ENCODE peak calls at places on chromosomes 5 and 9, in seven cellular contexts. C is substantia nigra, L is endodermal cell, F is spleen, Z is left lung, W is right atrium auricular region, Y is colonic mucosa. B is an unnamed sample.

GRCh38 chr9:10268500-10269485 is 344.0 kb downstream of the PTPRD start:
- DNase-seq in C (peak), L (peak), F (no peak), Z (no peak), W (no peak), Y (no peak), B (no peak)

GRCh38 chr5:177270653-177271052 is 32.9 kb downstream of the RAB24 start:
- DNase-seq in C (no peak), L (no peak), F (no peak), Z (no peak), W (no peak), Y (no peak), B (no peak)

GRCh38 chr5:5467737-5468136 is 45.3 kb downstream of the ICE1 start:
- DNase-seq in C (no peak), L (no peak), F (no peak), Z (no peak), W (no peak), Y (no peak), B (no peak)

GRCh38 chr5:152378730-152379129 is 26.3 kb downstream of the NMUR2 start:
- DNase-seq in C (no peak), L (no peak), F (no peak), Z (no peak), W (no peak), Y (no peak), B (no peak)

GRCh38 chr9:135388530-135388929 is 91.1 kb upstream of the PPP1R26 start:
- DNase-seq in C (no peak), L (no peak), F (no peak), Z (no peak), W (no peak), Y (no peak), B (no peak)

GRCh38 chr9:21683484-21684175 is 118.8 kb upstream of the MTAP start:
- DNase-seq in C (no peak), L (no peak), F (no peak), Z (no peak), W (no peak), Y (no peak), B (no peak)

GRCh38 chr9:88532320-88532719 is 2.7 kb upstream of the NXNL2 start:
- DNase-seq in C (no peak), L (peak), F (peak), Z (no peak), W (no peak), Y (no peak), B (no peak)

GRCh38 chr9:75589497-75589896 is 301.0 kb upstream of the PCSK5 start:
- DNase-seq in C (no peak), L (no peak), F (no peak), Z (no peak), W (no peak), Y (no peak), B (no peak)

GRCh38 chr5:107668933-107669542 is 1.7 kb downstream of the EFNA5 start:
- DNase-seq in C (no peak), L (peak), F (no peak), Z (peak), W (no peak), Y (peak), B (no peak)

GRCh38 chr9:126398403-126399058 is 71.9 kb downstream of the MVB12B start:
- DNase-seq in C (peak), L (peak), F (peak), Z (peak), W (peak), Y (peak), B (peak)

GRCh38 chr9:20872340-20872977 is 159.0 kb downstream of the HACD4 start:
- DNase-seq in C (no peak), L (no peak), F (no peak), Z (no peak), W (no peak), Y (no peak), B (no peak)

GRCh38 chr5:43428034-43428712 is 16.0 kb upstream of the CCL28 start:
- DNase-seq in C (no peak), L (no peak), F (no peak), Z (no peak), W (no peak), Y (no peak), B (no peak)

GRCh38 chr9:74285075-74285474 is 212.1 kb upstream of the RORB start:
- DNase-seq in C (no peak), L (no peak), F (no peak), Z (no peak), W (no peak), Y (no peak), B (no peak)

GRCh38 chr9:14846871-14847311 is 63.3 kb downstream of the FREM1 start:
- DNase-seq in C (no peak), L (peak), F (peak), Z (peak), W (no peak), Y (peak), B (peak)

GRCh38 chr9:134059661-134060395 is 8.0 kb downstream of the BRD3 start:
- DNase-seq in C (peak), L (peak), F (peak), Z (peak), W (no peak), Y (no peak), B (no peak)

GRCh38 chr9:101028346-101029299 is at the start of gene PLPPR1:
- DNase-seq in C (peak), L (peak), F (peak), Z (peak), W (no peak), Y (peak), B (no peak)

GRCh38 chr9:88998911-88999310 is 7.6 kb downstream of the S1PR3 start:
- DNase-seq in C (no peak), L (no peak), F (peak), Z (no peak), W (peak), Y (peak), B (no peak)

GRCh38 chr9:105697871-105698270 is 3.5 kb downstream of the TMEM38B start:
- DNase-seq in C (no peak), L (no peak), F (no peak), Z (no peak), W (no peak), Y (no peak), B (no peak)

GRCh38 chr5:154107729-154108128 is 69.0 kb downstream of the MFAP3 start:
- DNase-seq in C (no peak), L (peak), F (no peak), Z (no peak), W (no peak), Y (no peak), B (no peak)

GRCh38 chr9:7452378-7452777 is 347.2 kb downstream of the DMAC1 start:
- DNase-seq in C (no peak), L (no peak), F (no peak), Z (no peak), W (no peak), Y (no peak), B (no peak)

GRCh38 chr5:57832873-57833272 is 350.3 kb upstream of the ACTBL2 start:
- DNase-seq in C (no peak), L (no peak), F (no peak), Z (no peak), W (no peak), Y (no peak), B (no peak)

GRCh38 chr9:20407013-20407412 is 215.3 kb downstream of the MLLT3 start:
- DNase-seq in C (no peak), L (no peak), F (no peak), Z (no peak), W (no peak), Y (no peak), B (no peak)

GRCh38 chr5:52148679-52149078 is 639.0 kb upstream of the ITGA1 start:
- DNase-seq in C (no peak), L (no peak), F (no peak), Z (no peak), W (no peak), Y (no peak), B (no peak)

GRCh38 chr9:116260531-116260930 is 106.9 kb downstream of the PAPPA start:
- DNase-seq in C (no peak), L (no peak), F (no peak), Z (no peak), W (no peak), Y (no peak), B (no peak)

GRCh38 chr5:53019320-53019719 is 30.2 kb downstream of the ITGA2 start:
- DNase-seq in C (no peak), L (no peak), F (no peak), Z (no peak), W (no peak), Y (no peak), B (no peak)

GRCh38 chr5:143889986-143890385 is 78.0 kb downstream of the HMHB1 start:
- DNase-seq in C (no peak), L (no peak), F (no peak), Z (no peak), W (no peak), Y (no peak), B (no peak)

GRCh38 chr5:11182441-11183080 is 421.5 kb upstream of the DAP start:
- DNase-seq in C (no peak), L (peak), F (no peak), Z (no peak), W (no peak), Y (no peak), B (no peak)

GRCh38 chr9:36676823-36677521 is 104.3 kb downstream of the MELK start:
- DNase-seq in C (no peak), L (no peak), F (no peak), Z (no peak), W (no peak), Y (no peak), B (no peak)

GRCh38 chr9:116208417-116209232 is 55.0 kb downstream of the PAPPA start:
- DNase-seq in C (no peak), L (no peak), F (no peak), Z (no peak), W (no peak), Y (no peak), B (no peak)

GRCh38 chr5:146192571-146193043 is 10.2 kb upstream of the LARS1 start:
- DNase-seq in C (no peak), L (no peak), F (no peak), Z (no peak), W (no peak), Y (no peak), B (no peak)

GRCh38 chr5:146188358-146188757 is 5.9 kb upstream of the LARS1 start:
- DNase-seq in C (no peak), L (no peak), F (no peak), Z (no peak), W (no peak), Y (no peak), B (no peak)

GRCh38 chr5:146196459-146197048 is 6.9 kb upstream of the RBM27 start:
- DNase-seq in C (no peak), L (no peak), F (no peak), Z (no peak), W (no peak), Y (no peak), B (no peak)

GRCh38 chr5:146193291-146193690 is 10.1 kb upstream of the RBM27 start:
- DNase-seq in C (no peak), L (no peak), F (no peak), Z (no peak), W (no peak), Y (no peak), B (no peak)
- H3K27ac ChIP-seq in C (no peak), L (no peak), F (no peak), Z (no peak), W (no peak), Y (no peak), B (no peak)

GRCh38 chr5:56039985-56040384 is 45.2 kb upstream of the IL6ST start:
- DNase-seq in C (no peak), L (no peak), F (no peak), Z (no peak), W (no peak), Y (no peak), B (no peak)
- H3K27ac ChIP-seq in C (no peak), L (no peak), F (no peak), Z (no peak), W (no peak), Y (no peak), B (no peak)

GRCh38 chr9:110443146-110443877 is 105.6 kb upstream of the TXNDC8 start:
- DNase-seq in C (no peak), L (no peak), F (no peak), Z (no peak), W (no peak), Y (no peak), B (no peak)
- H3K27ac ChIP-seq in C (no peak), L (no peak), F (no peak), Z (no peak), W (no peak), Y (no peak), B (no peak)

GRCh38 chr5:133243196-133243595 is 191.4 kb downstream of the HSPA4 start:
- DNase-seq in C (no peak), L (no peak), F (no peak), Z (no peak), W (no peak), Y (no peak), B (no peak)

GRCh38 chr5:133238426-133239205 is 186.8 kb downstream of the HSPA4 start:
- DNase-seq in C (no peak), L (no peak), F (peak), Z (no peak), W (no peak), Y (no peak), B (no peak)

GRCh38 chr5:133240425-133241091 is 188.7 kb downstream of the HSPA4 start:
- DNase-seq in C (no peak), L (no peak), F (peak), Z (no peak), W (peak), Y (peak), B (no peak)

GRCh38 chr5:133242221-133242835 is 190.5 kb downstream of the HSPA4 start:
- DNase-seq in C (no peak), L (no peak), F (peak), Z (no peak), W (no peak), Y (no peak), B (no peak)

GRCh38 chr5:133241179-133241728 is 189.4 kb downstream of the HSPA4 start:
- DNase-seq in C (no peak), L (no peak), F (peak), Z (no peak), W (no peak), Y (no peak), B (no peak)
- H3K27ac ChIP-seq in C (no peak), L (no peak), F (no peak), Z (no peak), W (no peak), Y (no peak), B (no peak)

GRCh38 chr5:83554133-83554532 is 82.6 kb downstream of the VCAN start:
- DNase-seq in C (no peak), L (no peak), F (no peak), Z (no peak), W (no peak), Y (no peak), B (no peak)

GRCh38 chr5:83555263-83555662 is 83.7 kb downstream of the VCAN start:
- DNase-seq in C (no peak), L (no peak), F (no peak), Z (no peak), W (no peak), Y (no peak), B (no peak)

GRCh38 chr5:83556190-83556589 is 84.6 kb downstream of the VCAN start:
- DNase-seq in C (no peak), L (no peak), F (no peak), Z (no peak), W (no peak), Y (no peak), B (no peak)

GRCh38 chr5:83553000-83553486 is 81.5 kb downstream of the VCAN start:
- DNase-seq in C (no peak), L (no peak), F (no peak), Z (no peak), W (peak), Y (no peak), B (no peak)

DNA sequence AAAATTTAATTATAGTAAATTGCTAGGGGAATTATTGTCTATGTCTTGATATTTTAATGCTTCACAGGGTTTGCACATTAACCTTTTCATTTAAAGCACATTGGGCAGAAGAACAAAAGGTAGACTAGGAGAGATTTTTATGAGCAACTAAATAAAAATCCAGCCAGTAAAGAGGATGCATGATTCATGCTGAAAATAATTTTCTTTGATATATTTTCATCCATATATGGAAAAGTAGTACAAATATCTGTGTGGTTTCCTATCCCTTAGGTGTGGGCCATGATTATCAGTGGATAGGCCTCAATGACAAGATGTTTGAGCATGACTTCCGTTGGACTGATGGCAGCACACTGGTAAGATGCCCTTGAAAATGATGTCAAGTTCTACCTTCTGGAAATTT is 83.1 kb downstream of the VCAN start:
- DNase-seq in C (no peak), L (no peak), F (no peak), Z (no peak), W (no peak), Y (no peak), B (no peak)
- H3K27ac ChIP-seq in C (no peak), L (no peak), F (no peak), Z (no peak), W (no peak), Y (no peak), B (no peak)

DNA sequence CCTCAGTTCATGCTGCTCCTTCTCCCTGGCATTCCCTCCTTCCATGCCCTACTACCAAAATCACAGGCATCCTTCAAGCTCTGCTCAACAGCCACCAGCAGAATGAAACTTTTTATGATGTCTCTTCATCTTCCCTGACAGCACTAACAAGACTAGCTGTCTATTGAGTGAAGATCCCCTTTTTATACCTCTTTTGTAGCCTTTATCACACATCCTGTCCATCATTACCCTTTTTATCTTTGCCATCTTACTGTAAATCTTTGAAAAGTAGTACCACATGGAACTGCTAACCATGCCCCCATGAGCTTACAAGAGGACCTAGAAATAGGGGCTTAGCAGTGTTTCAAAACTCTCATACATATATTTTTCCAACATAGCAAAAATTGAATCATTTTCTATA is 10.8 kb upstream of the ADRB2 start:
- DNase-seq in C (no peak), L (no peak), F (no peak), Z (no peak), W (no peak), Y (no peak), B (no peak)
- H3K27ac ChIP-seq in C (no peak), L (no peak), F (no peak), Z (no peak), W (no peak), Y (no peak), B (no peak)

DNA sequence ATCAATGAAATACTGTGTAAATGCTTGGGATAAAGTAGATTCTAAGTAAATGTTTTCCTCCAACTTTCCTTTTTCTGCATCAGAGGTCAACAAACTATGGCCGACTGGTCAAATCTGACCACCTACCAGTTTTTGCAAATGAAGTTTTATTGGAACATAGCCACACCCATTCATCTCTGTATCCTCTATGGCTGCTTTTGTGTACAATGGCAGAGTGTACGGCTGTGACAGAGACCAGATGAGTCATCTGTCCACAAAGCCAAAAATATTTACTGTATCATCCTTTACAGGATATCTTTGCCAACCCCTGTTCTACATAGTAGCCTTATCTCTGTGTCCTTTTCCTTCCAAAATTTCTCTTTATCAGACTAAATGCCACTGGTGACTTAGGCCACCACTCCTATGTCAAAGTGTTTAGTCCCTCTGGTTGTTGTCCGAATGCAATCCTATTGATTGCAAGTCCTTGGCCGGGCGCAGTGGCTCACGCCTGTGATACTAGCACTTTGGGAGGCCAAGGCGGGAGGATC is 218.4 kb upstream of the KLF4 start:
- DNase-seq in C (no peak), L (no peak), F (no peak), Z (no peak), W (no peak), Y (no peak), B (no peak)
- H3K27ac ChIP-seq in C (no peak), L (no peak), F (no peak), Z (no peak), W (no peak), Y (no peak), B (no peak)

GRCh38 chr5:9054322-9054721 is 491.6 kb downstream of the SEMA5A start:
- DNase-seq in C (no peak), L (no peak), F (no peak), Z (no peak), W (no peak), Y (no peak), B (no peak)
- H3K27ac ChIP-seq in C (no peak), L (no peak), F (no peak), Z (no peak), W (no peak), Y (no peak), B (no peak)

DNA sequence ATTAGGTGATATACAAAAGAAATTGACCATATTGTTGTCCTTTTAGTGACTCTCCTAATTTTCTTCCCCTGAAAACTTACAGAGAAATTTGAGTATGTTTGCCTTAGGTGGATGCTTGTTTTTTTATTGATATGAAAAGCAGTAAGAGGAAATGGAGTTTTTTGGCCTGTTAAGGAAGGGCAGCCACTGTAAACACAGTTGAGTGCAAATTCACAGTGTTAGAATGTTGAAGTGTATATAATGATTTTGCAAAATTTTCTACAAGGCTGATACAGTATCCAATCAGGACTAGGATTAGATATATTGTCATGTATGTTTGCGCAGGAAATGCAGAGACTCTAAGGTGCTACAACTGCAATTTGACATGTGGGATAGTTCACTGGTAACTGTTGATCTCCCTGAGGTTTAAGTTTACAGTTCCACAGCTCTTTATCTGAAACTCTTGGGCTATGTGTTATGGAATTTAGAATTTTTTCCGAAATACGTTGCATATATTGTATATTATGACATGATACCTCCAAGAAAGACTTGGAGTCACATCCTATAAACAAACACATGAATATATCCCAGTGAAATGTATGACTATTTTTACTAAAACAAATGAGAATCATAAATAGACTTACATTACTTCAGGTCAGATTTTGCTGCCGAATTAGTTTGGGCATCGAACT is 62.5 kb downstream of the FXN start:
- DNase-seq in C (no peak), L (no peak), F (no peak), Z (no peak), W (no peak), Y (no peak), B (no peak)
- H3K27ac ChIP-seq in C (no peak), L (no peak), F (no peak), Z (peak), W (no peak), Y (peak), B (no peak)